ENCODE peak calls at places on chromosomes 2 and 18, in six cellular contexts. T is GM12878, U is K562, I is SK-N-SH, H is HepG2, O is HCT116. W is an unnamed sample.

GRCh38 chr2:41169744-41170143 is 717.9 kb upstream of the SLC8A1 start:
- DNase-seq in U (no peak), O (no peak), I (no peak), T (no peak), H (no peak), W (no peak)

GRCh38 chr2:201122276-201122675 is 6.3 kb downstream of the CFLAR start:
- DNase-seq in H (no peak), O (no peak), U (peak; percentile 48), I (no peak), T (no peak), W (no peak)

GRCh38 chr2:168344706-168345105 is 97.3 kb upstream of the STK39 start:
- DNase-seq in I (no peak), O (no peak), H (no peak), U (no peak), T (no peak), W (no peak)

GRCh38 chr2:150544731-150545130 is 57.3 kb upstream of the RND3 start:
- DNase-seq in I (no peak), U (no peak), H (no peak), O (no peak), T (no peak), W (no peak)

GRCh38 chr2:158969717-158970521 is 1.5 kb downstream of the TANC1 start:
- DNase-seq in T (no peak), U (no peak), H (no peak), I (peak; percentile 52), O (no peak), W (no peak)

GRCh38 chr2:36672199-36672598 is 24.3 kb upstream of the VIT start:
- DNase-seq in U (no peak), T (no peak), O (peak; percentile 32), H (peak; percentile 52), I (no peak), W (no peak)

GRCh38 chr18:24322594-24323136 is 75.0 kb downstream of the OSBPL1A start:
- DNase-seq in O (no peak), T (no peak), U (no peak), H (no peak), I (no peak), W (no peak)

GRCh38 chr2:82320296-82320695 is 2015.7 kb upstream of the LRRTM1 start:
- DNase-seq in O (no peak), I (no peak), T (no peak), H (no peak), U (no peak), W (no peak)

GRCh38 chr2:74424139-74424992 is 2.8 kb downstream of the WDR54 start:
- DNase-seq in I (no peak), T (no peak), O (no peak), H (no peak), U (no peak), W (no peak)

GRCh38 chr18:3148930-3149535 is 70.7 kb downstream of the MYOM1 start:
- DNase-seq in H (no peak), I (no peak), T (no peak), U (no peak), O (no peak), W (no peak)

GRCh38 chr2:8608411-8608954 is 73.4 kb upstream of the ID2 start:
- DNase-seq in T (peak; percentile 39), I (no peak), H (no peak), O (no peak), U (no peak), W (no peak)

GRCh38 chr2:15967415-15968279 is 27.3 kb downstream of the MYCN start:
- DNase-seq in I (no peak), H (no peak), O (no peak), T (no peak), U (no peak), W (no peak)

GRCh38 chr2:127095367-127095641 is 11.7 kb downstream of the BIN1 start:
- DNase-seq in T (no peak), U (no peak), I (no peak), O (no peak), H (no peak), W (no peak)

GRCh38 chr18:48328473-48329205 is 80.5 kb downstream of the ZBTB7C start:
- DNase-seq in O (peak; percentile 8), T (no peak), U (no peak), H (no peak), I (no peak), W (no peak)

GRCh38 chr2:157625311-157625710 is 3.4 kb downstream of the ACVR1C start:
- DNase-seq in H (no peak), I (no peak), U (no peak), O (no peak), T (no peak), W (no peak)

GRCh38 chr2:172586255-172586891 is 30.5 kb downstream of the PDK1 start:
- DNase-seq in H (no peak), I (no peak), T (no peak), O (no peak), U (no peak), W (no peak)

GRCh38 chr2:172588931-172589330 is 33.0 kb downstream of the PDK1 start:
- DNase-seq in I (no peak), H (no peak), O (no peak), T (no peak), U (no peak), W (no peak)
- TF ChIP-seq SIN3A in I (no peak), H (no peak), O (no peak), T (no peak), U (no peak), W (no peak)

GRCh38 chr2:47720036-47720435 is 62.9 kb upstream of the MSH6 start:
- DNase-seq in T (peak; percentile 40), O (no peak), I (no peak), H (no peak), U (no peak), W (no peak)
- TF ChIP-seq REST in T (no peak), O (no peak), I (no peak), H (no peak), U (no peak), W (no peak)

DNA sequence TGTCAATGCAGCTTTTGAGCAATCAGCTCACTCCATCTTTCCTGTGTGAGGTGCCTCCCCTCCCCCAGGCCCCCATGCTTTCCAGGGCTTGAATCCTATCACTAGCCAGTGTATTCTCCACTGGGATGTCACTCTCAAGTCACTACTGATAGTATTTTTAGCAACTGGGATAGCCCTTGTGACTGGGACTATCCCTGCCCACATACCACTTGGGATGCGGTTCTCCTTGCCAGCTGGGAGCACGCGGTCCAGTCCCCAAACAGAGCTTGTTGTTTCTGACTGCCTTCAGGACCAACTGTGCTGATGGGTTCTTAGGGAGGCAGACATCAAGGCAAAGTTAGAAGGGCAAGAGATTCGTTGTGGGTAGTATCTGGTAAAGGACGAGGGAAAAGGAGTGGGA is 134.9 kb downstream of the FAM161A start:
- DNase-seq in U (no peak), O (no peak), I (no peak), T (no peak), H (no peak), W (no peak)
- TF ChIP-seq SIN3A in U (no peak), O (no peak), I (no peak), T (no peak), H (no peak), W (no peak)

DNA sequence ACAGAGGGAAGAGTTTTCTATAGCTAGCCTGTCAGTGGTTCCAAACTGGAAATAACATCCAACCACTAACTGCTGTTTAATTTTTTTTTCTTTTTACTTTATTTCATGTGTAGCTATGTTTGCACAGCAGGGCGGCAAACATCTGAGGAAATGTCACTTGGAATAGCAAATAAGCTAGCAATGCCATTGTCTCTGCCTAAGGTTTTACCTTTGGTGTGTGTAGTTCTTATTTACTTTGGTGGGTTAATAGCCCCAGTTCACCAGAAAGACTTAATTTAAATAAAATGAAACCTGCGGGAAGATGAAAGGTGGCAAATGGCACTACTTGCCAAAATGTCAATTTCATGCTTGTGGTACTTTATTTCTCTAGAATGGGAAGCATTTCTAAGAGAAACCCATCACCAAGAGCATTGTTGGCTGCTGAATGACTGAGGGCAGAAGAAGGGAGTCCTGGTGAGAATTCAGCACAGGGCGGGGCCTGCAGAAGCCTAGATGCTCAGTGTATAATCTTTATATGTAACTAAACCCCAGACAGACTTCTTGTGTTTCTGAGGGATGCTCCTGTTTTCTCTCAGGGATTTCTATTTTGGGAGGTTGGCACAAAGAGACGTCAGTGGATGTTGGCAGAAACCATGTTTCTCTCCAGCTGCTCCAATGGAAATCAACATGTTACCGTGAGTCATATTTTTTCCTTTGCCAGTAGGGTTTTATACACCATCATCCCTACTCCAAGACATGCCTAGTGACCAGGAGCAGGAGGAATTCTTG is 300.4 kb upstream of the NT5C1B start:
- DNase-seq in T (no peak), O (no peak), I (no peak), H (peak; percentile 93), U (no peak), W (no peak)
- TF ChIP-seq REST in T (no peak), O (no peak), I (no peak), H (no peak), U (no peak), W (no peak)

DNA sequence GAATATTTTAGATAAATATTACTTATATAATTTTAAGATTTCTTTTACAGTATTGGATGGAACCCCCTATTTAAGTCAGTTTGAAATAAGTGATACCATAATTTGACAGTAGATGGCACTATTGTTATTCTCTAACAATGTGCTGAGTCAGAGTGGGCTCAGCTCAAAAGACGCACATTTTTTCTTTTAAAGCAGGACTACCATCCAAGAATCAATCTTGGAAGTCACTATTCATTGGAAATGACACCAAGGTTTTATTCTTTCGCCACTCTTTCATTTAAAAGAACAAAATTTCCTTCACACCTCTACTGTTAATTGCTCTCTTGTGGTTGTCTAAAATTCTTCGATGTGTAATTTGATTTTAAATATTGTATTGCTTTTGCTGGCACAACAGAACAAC is 32.6 kb upstream of the SPAG16 start:
- DNase-seq in I (peak; percentile 42), U (peak; percentile 24), T (no peak), O (peak; percentile 50), H (peak; percentile 72), W (no peak)
- TF ChIP-seq SIN3A in I (no peak), U (no peak), T (no peak), O (no peak), H (no peak), W (no peak)

GRCh38 chr18:31156831-31157763 is 5.6 kb downstream of the DSC1 start:
- DNase-seq in O (no peak), T (no peak), I (no peak), H (no peak), U (no peak), W (no peak)

GRCh38 chr18:31154186-31154585 is 8.5 kb downstream of the DSC1 start:
- DNase-seq in U (no peak), O (no peak), I (no peak), H (no peak), T (no peak), W (no peak)

DNA sequence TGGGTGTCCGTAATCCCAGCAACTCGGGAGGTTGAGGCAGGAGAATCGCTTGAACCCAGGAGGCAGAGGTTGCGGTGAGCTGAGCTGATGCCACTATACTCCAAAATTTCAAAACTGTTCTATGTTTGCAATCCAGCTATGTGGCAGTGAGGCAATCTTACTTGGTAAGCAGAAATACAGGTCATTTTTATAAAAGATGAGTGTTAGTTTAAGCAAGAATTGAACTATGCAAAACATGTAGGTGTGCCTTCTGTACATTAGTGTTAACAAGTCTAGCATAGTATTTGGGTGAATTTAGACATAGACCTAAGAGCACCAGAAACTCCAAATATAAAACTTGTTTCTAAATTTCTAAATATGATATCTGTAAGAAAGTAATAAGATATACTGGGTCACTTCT is 7.2 kb downstream of the DSC1 start:
- DNase-seq in U (no peak), I (no peak), H (no peak), T (no peak), O (no peak), W (no peak)
- TF ChIP-seq REST in U (no peak), I (no peak), H (no peak), T (no peak), O (no peak), W (no peak)

W was measured in Panc1.